ENCODE peak calls at places on chromosomes 16 and 17, in seven cellular contexts. I is GM13977, O is NCI-H748 treated with DMSO at 0.1 percent for 48 hours, R is GM04503, F is prostate gland, M is progenitor cell of endocrine pancreas, D is cardiac fibroblast. B is an unnamed sample.

GRCh38 chr17:18968945-18969887 is 17.3 kb downstream of the SLC5A10 start:
- DNase-seq in I (no peak), O (no peak), R (no peak), F (peak; percentile 79), M (no peak), D (peak; percentile 26), B (no peak)

GRCh38 chr17:70172921-70173320 is 3.6 kb downstream of the KCNJ2 start:
- DNase-seq in I (no peak), O (no peak), R (no peak), F (no peak), M (no peak), D (peak; percentile 1), B (no peak)

GRCh38 chr17:63622571-63623390 is 564 bp downstream of the MAP3K3 start:
- DNase-seq in I (peak; percentile 84), O (peak; percentile 17), R (no peak), F (peak; percentile 49), M (peak; percentile 63), D (peak; percentile 69), B (peak; percentile 6)

GRCh38 chr17:81222906-81223757 is at the start of gene CEP131:
- DNase-seq in I (peak; percentile 100), O (peak; percentile 90), R (peak; percentile 79), F (peak; percentile 99), M (peak; percentile 98), D (peak; percentile 99), B (peak; percentile 94)

GRCh38 chr16:58109330-58109729 is 19.9 kb downstream of the CFAP20 start:
- DNase-seq in I (no peak), O (no peak), R (no peak), F (no peak), M (no peak), D (no peak), B (no peak)

GRCh38 chr16:51553314-51553713 is 402.2 kb upstream of the SALL1 start:
- DNase-seq in I (no peak), O (no peak), R (no peak), F (no peak), M (no peak), D (no peak), B (no peak)

GRCh38 chr16:83615131-83615530 is 192.6 kb upstream of the HSBP1 start:
- DNase-seq in I (no peak), O (no peak), R (peak; percentile 27), F (no peak), M (no peak), D (no peak), B (no peak)

GRCh38 chr16:1493746-1494094 is 560 bp downstream of the TELO2 start:
- DNase-seq in I (no peak), O (no peak), R (no peak), F (no peak), M (peak; percentile 35), D (no peak), B (no peak)

GRCh38 chr16:9008335-9009260 is 44.9 kb upstream of the USP7 start:
- DNase-seq in I (peak; percentile 91), O (no peak), R (no peak), F (peak; percentile 51), M (peak; percentile 70), D (peak; percentile 74), B (peak; percentile 57)

GRCh38 chr17:59669411-59669810 is 37.8 kb downstream of the PTRH2 start:
- DNase-seq in I (no peak), O (no peak), R (no peak), F (no peak), M (no peak), D (no peak), B (no peak)

GRCh38 chr16:19223235-19223847 is 55.3 kb downstream of the SYT17 start:
- DNase-seq in I (no peak), O (peak; percentile 9), R (no peak), F (no peak), M (no peak), D (no peak), B (no peak)

B was measured in NCI-H2227 treated with DMSO at 0.1 percent for 48 hours.